ENCODE peak calls at places on chromosomes 7 and 10, in nine cellular contexts. One of them, this sample, is unnamed. For H3K9me3, the result is how much of the 10 kb centered on the place peaks cover.

GRCh38 chr7:116951366-116952292 is 1.7 kb upstream of the ST7 start:
- DNase-seq in cardiac muscle cell: no peak
- DNase-seq in IMR-90: no peak
- DNase-seq in right atrium auricular region: no peak
- DNase-seq in colonic mucosa: no peak
- DNase-seq in right cardiac atrium: no peak
- DNase-seq in WERI-Rb-1: no peak
- DNase-seq in naive thymus-derived CD4-positive, alpha-beta T cell: no peak
- DNase-seq in GM23248: no peak
- DNase-seq in this sample: peak

GRCh38 chr7:101588131-101588935 is 40.8 kb downstream of the MYL10 start:
- DNase-seq in naive thymus-derived CD4-positive, alpha-beta T cell: no peak
- DNase-seq in right atrium auricular region: no peak
- DNase-seq in cardiac muscle cell: no peak
- DNase-seq in IMR-90: no peak
- DNase-seq in WERI-Rb-1: no peak
- DNase-seq in right cardiac atrium: no peak
- DNase-seq in GM23248: no peak
- DNase-seq in colonic mucosa: peak
- DNase-seq in this sample: peak

GRCh38 chr10:60604356-60604755 is 173.9 kb upstream of the CDK1 start:
- DNase-seq in right cardiac atrium: no peak
- DNase-seq in cardiac muscle cell: peak
- DNase-seq in right atrium auricular region: no peak
- DNase-seq in GM23248: peak
- DNase-seq in colonic mucosa: no peak
- DNase-seq in WERI-Rb-1: no peak
- DNase-seq in IMR-90: no peak
- DNase-seq in naive thymus-derived CD4-positive, alpha-beta T cell: no peak
- DNase-seq in this sample: no peak

GRCh38 chr7:150715293-150715692 is 1.1 kb upstream of the GIMAP1 start:
- DNase-seq in colonic mucosa: no peak
- DNase-seq in WERI-Rb-1: no peak
- DNase-seq in right cardiac atrium: no peak
- DNase-seq in naive thymus-derived CD4-positive, alpha-beta T cell: no peak
- DNase-seq in cardiac muscle cell: no peak
- DNase-seq in GM23248: no peak
- DNase-seq in IMR-90: no peak
- DNase-seq in right atrium auricular region: no peak
- DNase-seq in this sample: no peak

GRCh38 chr7:45187089-45187945 is 29.7 kb downstream of the RAMP3 start:
- DNase-seq in WERI-Rb-1: no peak
- DNase-seq in cardiac muscle cell: no peak
- DNase-seq in GM23248: no peak
- DNase-seq in colonic mucosa: no peak
- DNase-seq in IMR-90: no peak
- DNase-seq in right cardiac atrium: no peak
- DNase-seq in naive thymus-derived CD4-positive, alpha-beta T cell: no peak
- DNase-seq in right atrium auricular region: peak
- DNase-seq in this sample: no peak

GRCh38 chr7:95609277-95609971 is 13.1 kb upstream of the PDK4 start:
- DNase-seq in right atrium auricular region: no peak
- DNase-seq in cardiac muscle cell: peak
- DNase-seq in WERI-Rb-1: no peak
- DNase-seq in right cardiac atrium: peak
- DNase-seq in naive thymus-derived CD4-positive, alpha-beta T cell: no peak
- DNase-seq in GM23248: peak
- DNase-seq in IMR-90: peak
- DNase-seq in colonic mucosa: peak
- DNase-seq in this sample: no peak

GRCh38 chr7:57449904-57450303 is at the start of gene ZNF716:
- DNase-seq in right atrium auricular region: no peak
- DNase-seq in right cardiac atrium: no peak
- DNase-seq in cardiac muscle cell: no peak
- DNase-seq in IMR-90: no peak
- DNase-seq in GM23248: no peak
- DNase-seq in naive thymus-derived CD4-positive, alpha-beta T cell: no peak
- DNase-seq in colonic mucosa: no peak
- DNase-seq in WERI-Rb-1: no peak
- DNase-seq in this sample: no peak

GRCh38 chr7:3028071-3028766 is 15.4 kb downstream of the CARD11 start:
- DNase-seq in right cardiac atrium: no peak
- DNase-seq in naive thymus-derived CD4-positive, alpha-beta T cell: peak
- DNase-seq in WERI-Rb-1: no peak
- DNase-seq in right atrium auricular region: peak
- DNase-seq in IMR-90: peak
- DNase-seq in colonic mucosa: no peak
- DNase-seq in cardiac muscle cell: peak
- DNase-seq in GM23248: peak
- DNase-seq in this sample: no peak

GRCh38 chr10:101772017-101772894 is 3.7 kb downstream of the FGF8 start:
- DNase-seq in cardiac muscle cell: no peak
- DNase-seq in right cardiac atrium: no peak
- DNase-seq in naive thymus-derived CD4-positive, alpha-beta T cell: no peak
- DNase-seq in IMR-90: no peak
- DNase-seq in WERI-Rb-1: peak
- DNase-seq in GM23248: no peak
- DNase-seq in colonic mucosa: no peak
- DNase-seq in right atrium auricular region: no peak
- DNase-seq in this sample: no peak

GRCh38 chr7:101127460-101128039 is 646 bp downstream of the SERPINE1 start:
- DNase-seq in GM23248: peak
- DNase-seq in colonic mucosa: no peak
- DNase-seq in right atrium auricular region: no peak
- DNase-seq in WERI-Rb-1: no peak
- DNase-seq in cardiac muscle cell: no peak
- DNase-seq in naive thymus-derived CD4-positive, alpha-beta T cell: no peak
- DNase-seq in right cardiac atrium: no peak
- DNase-seq in IMR-90: no peak
- DNase-seq in this sample: no peak

GRCh38 chr10:132223156-132223590 is 36.4 kb downstream of the DPYSL4 start:
- DNase-seq in colonic mucosa: peak
- DNase-seq in right cardiac atrium: peak
- DNase-seq in WERI-Rb-1: peak
- DNase-seq in GM23248: peak
- DNase-seq in right atrium auricular region: peak
- DNase-seq in IMR-90: peak
- DNase-seq in cardiac muscle cell: peak
- DNase-seq in naive thymus-derived CD4-positive, alpha-beta T cell: peak
- DNase-seq in this sample: no peak

GRCh38 chr10:15238553-15239335 is 70.3 kb upstream of the NMT2 start:
- DNase-seq in colonic mucosa: no peak
- DNase-seq in GM23248: peak
- DNase-seq in IMR-90: peak
- DNase-seq in WERI-Rb-1: peak
- DNase-seq in right cardiac atrium: no peak
- DNase-seq in cardiac muscle cell: peak
- DNase-seq in naive thymus-derived CD4-positive, alpha-beta T cell: no peak
- DNase-seq in right atrium auricular region: no peak
- DNase-seq in this sample: no peak

GRCh38 chr7:82221152-82221674 is 222.4 kb downstream of the CACNA2D1 start:
- DNase-seq in GM23248: no peak
- DNase-seq in right cardiac atrium: no peak
- DNase-seq in colonic mucosa: no peak
- DNase-seq in naive thymus-derived CD4-positive, alpha-beta T cell: no peak
- DNase-seq in IMR-90: peak
- DNase-seq in right atrium auricular region: no peak
- DNase-seq in WERI-Rb-1: no peak
- DNase-seq in cardiac muscle cell: peak
- DNase-seq in this sample: no peak

GRCh38 chr7:114007391-114007790 is 88.6 kb upstream of the PPP1R3A start:
- DNase-seq in cardiac muscle cell: no peak
- DNase-seq in IMR-90: no peak
- DNase-seq in GM23248: no peak
- DNase-seq in right cardiac atrium: no peak
- DNase-seq in right atrium auricular region: no peak
- DNase-seq in colonic mucosa: no peak
- DNase-seq in WERI-Rb-1: no peak
- DNase-seq in naive thymus-derived CD4-positive, alpha-beta T cell: no peak
- DNase-seq in this sample: no peak

GRCh38 chr10:93062499-93063216 is 2.1 kb downstream of the CYP26C1 start:
- DNase-seq in colonic mucosa: peak
- DNase-seq in naive thymus-derived CD4-positive, alpha-beta T cell: no peak
- DNase-seq in right atrium auricular region: peak
- DNase-seq in cardiac muscle cell: peak
- DNase-seq in WERI-Rb-1: no peak
- DNase-seq in IMR-90: peak
- DNase-seq in right cardiac atrium: no peak
- DNase-seq in GM23248: peak
- DNase-seq in this sample: no peak

GRCh38 chr7:155938129-155938528 is 125.9 kb upstream of the SHH start:
- DNase-seq in cardiac muscle cell: no peak
- DNase-seq in right cardiac atrium: no peak
- DNase-seq in IMR-90: no peak
- DNase-seq in right atrium auricular region: no peak
- DNase-seq in naive thymus-derived CD4-positive, alpha-beta T cell: no peak
- DNase-seq in WERI-Rb-1: no peak
- DNase-seq in colonic mucosa: no peak
- DNase-seq in GM23248: no peak
- DNase-seq in this sample: no peak
- H3K9me3 ChIP-seq in cardiac muscle cell: under half
- H3K9me3 ChIP-seq in right cardiac atrium: under half
- H3K9me3 ChIP-seq in IMR-90: under half
- H3K9me3 ChIP-seq in right atrium auricular region: under half
- H3K9me3 ChIP-seq in naive thymus-derived CD4-positive, alpha-beta T cell: under half
- H3K9me3 ChIP-seq in WERI-Rb-1: under half
- H3K9me3 ChIP-seq in colonic mucosa: under half
- H3K9me3 ChIP-seq in GM23248: under half
- H3K9me3 ChIP-seq in this sample: under half

GRCh38 chr7:145143690-145144089 is 307.8 kb upstream of the TPK1 start:
- DNase-seq in right atrium auricular region: no peak
- DNase-seq in GM23248: no peak
- DNase-seq in right cardiac atrium: no peak
- DNase-seq in naive thymus-derived CD4-positive, alpha-beta T cell: no peak
- DNase-seq in colonic mucosa: no peak
- DNase-seq in IMR-90: no peak
- DNase-seq in cardiac muscle cell: no peak
- DNase-seq in WERI-Rb-1: no peak
- DNase-seq in this sample: no peak
- H3K9me3 ChIP-seq in right atrium auricular region: under half
- H3K9me3 ChIP-seq in GM23248: under half
- H3K9me3 ChIP-seq in right cardiac atrium: under half
- H3K9me3 ChIP-seq in naive thymus-derived CD4-positive, alpha-beta T cell: under half
- H3K9me3 ChIP-seq in colonic mucosa: under half
- H3K9me3 ChIP-seq in IMR-90: under half
- H3K9me3 ChIP-seq in cardiac muscle cell: under half
- H3K9me3 ChIP-seq in WERI-Rb-1: under half
- H3K9me3 ChIP-seq in this sample: under half

GRCh38 chr7:146503844-146504243 is 387.2 kb downstream of the CNTNAP2 start:
- DNase-seq in GM23248: no peak
- DNase-seq in right cardiac atrium: no peak
- DNase-seq in WERI-Rb-1: no peak
- DNase-seq in naive thymus-derived CD4-positive, alpha-beta T cell: no peak
- DNase-seq in right atrium auricular region: no peak
- DNase-seq in IMR-90: no peak
- DNase-seq in colonic mucosa: no peak
- DNase-seq in cardiac muscle cell: no peak
- DNase-seq in this sample: no peak

GRCh38 chr7:146496657-146497056 is 380.1 kb downstream of the CNTNAP2 start:
- DNase-seq in cardiac muscle cell: no peak
- DNase-seq in colonic mucosa: no peak
- DNase-seq in right atrium auricular region: no peak
- DNase-seq in WERI-Rb-1: no peak
- DNase-seq in naive thymus-derived CD4-positive, alpha-beta T cell: no peak
- DNase-seq in right cardiac atrium: no peak
- DNase-seq in GM23248: no peak
- DNase-seq in IMR-90: no peak
- DNase-seq in this sample: no peak

GRCh38 chr7:146499970-146500369 is 383.4 kb downstream of the CNTNAP2 start:
- DNase-seq in IMR-90: no peak
- DNase-seq in right atrium auricular region: no peak
- DNase-seq in right cardiac atrium: no peak
- DNase-seq in naive thymus-derived CD4-positive, alpha-beta T cell: no peak
- DNase-seq in cardiac muscle cell: no peak
- DNase-seq in colonic mucosa: no peak
- DNase-seq in WERI-Rb-1: no peak
- DNase-seq in GM23248: no peak
- DNase-seq in this sample: no peak
- H3K9me3 ChIP-seq in IMR-90: under half
- H3K9me3 ChIP-seq in right atrium auricular region: under half
- H3K9me3 ChIP-seq in right cardiac atrium: under half
- H3K9me3 ChIP-seq in naive thymus-derived CD4-positive, alpha-beta T cell: under half
- H3K9me3 ChIP-seq in cardiac muscle cell: under half
- H3K9me3 ChIP-seq in colonic mucosa: under half
- H3K9me3 ChIP-seq in WERI-Rb-1: under half
- H3K9me3 ChIP-seq in GM23248: under half
- H3K9me3 ChIP-seq in this sample: under half

GRCh38 chr10:129506101-129506797 is 39.2 kb downstream of the MGMT start:
- DNase-seq in right atrium auricular region: no peak
- DNase-seq in right cardiac atrium: no peak
- DNase-seq in GM23248: no peak
- DNase-seq in naive thymus-derived CD4-positive, alpha-beta T cell: no peak
- DNase-seq in colonic mucosa: no peak
- DNase-seq in IMR-90: no peak
- DNase-seq in cardiac muscle cell: no peak
- DNase-seq in WERI-Rb-1: no peak
- DNase-seq in this sample: no peak
- H3K9me3 ChIP-seq in right atrium auricular region: under half
- H3K9me3 ChIP-seq in right cardiac atrium: under half
- H3K9me3 ChIP-seq in GM23248: under half
- H3K9me3 ChIP-seq in naive thymus-derived CD4-positive, alpha-beta T cell: under half
- H3K9me3 ChIP-seq in colonic mucosa: under half
- H3K9me3 ChIP-seq in IMR-90: under half
- H3K9me3 ChIP-seq in cardiac muscle cell: under half
- H3K9me3 ChIP-seq in WERI-Rb-1: under half
- H3K9me3 ChIP-seq in this sample: under half

GRCh38 chr7:9149499-9150082 is 716.2 kb downstream of the NXPH1 start:
- DNase-seq in naive thymus-derived CD4-positive, alpha-beta T cell: no peak
- DNase-seq in cardiac muscle cell: no peak
- DNase-seq in GM23248: no peak
- DNase-seq in right atrium auricular region: no peak
- DNase-seq in right cardiac atrium: no peak
- DNase-seq in WERI-Rb-1: no peak
- DNase-seq in colonic mucosa: no peak
- DNase-seq in IMR-90: no peak
- DNase-seq in this sample: no peak

GRCh38 chr7:9148687-9149086 is 715.3 kb downstream of the NXPH1 start:
- DNase-seq in cardiac muscle cell: no peak
- DNase-seq in right cardiac atrium: no peak
- DNase-seq in naive thymus-derived CD4-positive, alpha-beta T cell: no peak
- DNase-seq in GM23248: no peak
- DNase-seq in IMR-90: no peak
- DNase-seq in right atrium auricular region: no peak
- DNase-seq in colonic mucosa: no peak
- DNase-seq in WERI-Rb-1: no peak
- DNase-seq in this sample: no peak
- H3K9me3 ChIP-seq in cardiac muscle cell: under half
- H3K9me3 ChIP-seq in right cardiac atrium: under half
- H3K9me3 ChIP-seq in naive thymus-derived CD4-positive, alpha-beta T cell: under half
- H3K9me3 ChIP-seq in GM23248: under half
- H3K9me3 ChIP-seq in IMR-90: under half
- H3K9me3 ChIP-seq in right atrium auricular region: under half
- H3K9me3 ChIP-seq in colonic mucosa: under half
- H3K9me3 ChIP-seq in WERI-Rb-1: under half
- H3K9me3 ChIP-seq in this sample: under half

GRCh38 chr10:37436361-37436760 is 311.0 kb downstream of the ANKRD30A start:
- DNase-seq in right atrium auricular region: no peak
- DNase-seq in GM23248: peak
- DNase-seq in cardiac muscle cell: no peak
- DNase-seq in WERI-Rb-1: no peak
- DNase-seq in colonic mucosa: no peak
- DNase-seq in naive thymus-derived CD4-positive, alpha-beta T cell: no peak
- DNase-seq in IMR-90: no peak
- DNase-seq in right cardiac atrium: no peak
- DNase-seq in this sample: no peak
- H3K9me3 ChIP-seq in right atrium auricular region: under half
- H3K9me3 ChIP-seq in GM23248: under half
- H3K9me3 ChIP-seq in cardiac muscle cell: under half
- H3K9me3 ChIP-seq in WERI-Rb-1: under half
- H3K9me3 ChIP-seq in colonic mucosa: under half
- H3K9me3 ChIP-seq in naive thymus-derived CD4-positive, alpha-beta T cell: under half
- H3K9me3 ChIP-seq in IMR-90: under half
- H3K9me3 ChIP-seq in right cardiac atrium: under half
- H3K9me3 ChIP-seq in this sample: under half